ENCODE peak calls at places on chromosomes 4 and X, in seven cellular contexts. U is activated B cell treated with CpG ODN at 0.5 μM for 24 hours, R is RWPE1, F is GM06990, E is psoas muscle, K is brain microvascular endothelial cell, C is nephron progenitor cell. J is an unnamed sample.

GRCh38 chr4:126778348-126778747 is 854.4 kb upstream of the INTU start:
- DNase-seq in U (no peak), R (peak), F (no peak), E (no peak), K (peak), C (no peak), J (no peak)

GRCh38 chrX:136589966-136590365 is 58.0 kb downstream of the VGLL1 start:
- DNase-seq in U (no peak), R (peak), F (no peak), E (no peak), K (no peak), C (no peak), J (no peak)

GRCh38 chr4:18917689-18918088 is 896.1 kb upstream of the LCORL start:
- DNase-seq in U (no peak), R (no peak), F (no peak), E (no peak), K (peak), C (no peak), J (no peak)

GRCh38 chr4:122894802-122895201 is 27.6 kb downstream of the NUDT6 start:
- DNase-seq in U (no peak), R (no peak), F (no peak), E (no peak), K (peak), C (no peak), J (no peak)

GRCh38 chr4:147284218-147284617 is 196.7 kb upstream of the EDNRA start:
- DNase-seq in U (no peak), R (no peak), F (no peak), E (no peak), K (no peak), C (no peak), J (no peak)

GRCh38 chr4:78693777-78694456 is 82.2 kb upstream of the BMP2K start:
- DNase-seq in U (no peak), R (no peak), F (no peak), E (peak), K (no peak), C (no peak), J (no peak)

GRCh38 chrX:80022363-80023031 is 7.9 kb downstream of the TBX22 start:
- DNase-seq in U (no peak), R (no peak), F (no peak), E (no peak), K (no peak), C (peak), J (no peak)

GRCh38 chrX:118975831-118976598 is 1.6 kb downstream of the LONRF3 start:
- DNase-seq in U (peak), R (no peak), F (peak), E (peak), K (no peak), C (peak), J (peak)

GRCh38 chrX:56803849-56804681 is 75.0 kb downstream of the NBDY start:
- DNase-seq in U (no peak), R (no peak), F (no peak), E (peak), K (no peak), C (no peak), J (no peak)

GRCh38 chr4:85703098-85703497 is 228.1 kb downstream of the ARHGAP24 start:
- DNase-seq in U (no peak), R (no peak), F (no peak), E (no peak), K (no peak), C (no peak), J (no peak)

GRCh38 chr4:145283909-145284308 is 103.5 kb upstream of the OTUD4 start:
- DNase-seq in U (no peak), R (no peak), F (no peak), E (no peak), K (no peak), C (no peak), J (no peak)

GRCh38 chrX:96182366-96182765 is 502.3 kb upstream of the DIAPH2 start:
- DNase-seq in U (no peak), R (no peak), F (no peak), E (no peak), K (peak), C (peak), J (peak)
- TF ChIP-seq CTCF in U (no peak), R (no peak), F (peak), E (peak), K (peak), C (peak), J (peak)

DNA sequence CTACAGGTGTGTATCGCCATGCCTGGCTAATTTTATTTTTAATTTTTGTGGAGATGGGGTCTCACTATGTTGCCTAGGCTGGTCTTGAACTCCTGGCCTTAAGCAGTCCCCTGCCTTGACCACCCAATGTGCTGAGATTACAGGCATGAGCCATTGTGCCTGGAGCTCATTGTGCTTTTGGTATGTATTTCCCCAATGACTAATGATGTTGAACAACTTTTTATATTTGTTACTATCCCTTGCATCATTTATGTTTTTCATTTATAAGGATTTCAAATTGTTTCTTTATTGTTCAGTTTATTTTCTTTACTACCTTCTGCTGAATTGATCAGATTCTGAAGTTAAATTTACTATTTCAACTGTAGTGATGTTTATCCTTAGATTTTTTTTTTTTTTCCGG is 199.7 kb downstream of the CEP135 start:
- DNase-seq in U (no peak), R (no peak), F (no peak), E (no peak), K (no peak), C (no peak), J (no peak)
- TF ChIP-seq CTCF in U (no peak), R (no peak), F (no peak), E (no peak), K (no peak), C (no peak), J (no peak)

DNA sequence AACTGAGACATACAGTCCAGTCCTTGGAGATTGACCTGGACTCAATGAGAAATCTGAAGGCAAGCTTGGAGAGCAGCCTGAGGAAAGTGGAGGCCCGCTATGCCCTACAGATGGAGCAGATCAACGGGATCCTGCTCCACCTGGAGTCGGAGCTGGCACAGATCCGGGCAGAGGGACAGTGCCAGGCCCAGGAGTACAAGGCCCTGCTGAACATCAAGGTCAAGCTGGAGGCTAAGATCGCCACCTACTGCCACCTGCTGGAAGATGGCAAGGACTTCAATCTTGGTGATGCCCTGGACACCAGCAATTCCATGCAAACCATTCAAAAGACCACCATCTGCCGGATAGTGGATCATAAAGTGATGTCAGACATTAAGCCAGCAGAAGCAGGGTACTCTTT is 20.4 kb upstream of the FRMPD3 start:
- DNase-seq in U (no peak), R (no peak), F (no peak), E (no peak), K (no peak), C (peak), J (peak)
- TF ChIP-seq CTCF in U (no peak), R (no peak), F (peak), E (no peak), K (peak), C (peak), J (peak)

GRCh38 chr4:184540307-184540706 is 66.0 kb upstream of the IRF2 start:
- DNase-seq in U (no peak), R (no peak), F (no peak), E (no peak), K (no peak), C (no peak), J (no peak)

GRCh38 chr4:184537269-184538022 is 63.1 kb upstream of the IRF2 start:
- DNase-seq in U (peak), R (peak), F (peak), E (peak), K (peak), C (peak), J (peak)

GRCh38 chr4:184536070-184536880 is 61.9 kb upstream of the IRF2 start:
- DNase-seq in U (no peak), R (no peak), F (no peak), E (no peak), K (no peak), C (no peak), J (no peak)

GRCh38 chr4:184536881-184537248 is 62.5 kb upstream of the IRF2 start:
- DNase-seq in U (no peak), R (no peak), F (no peak), E (no peak), K (no peak), C (no peak), J (no peak)

DNA sequence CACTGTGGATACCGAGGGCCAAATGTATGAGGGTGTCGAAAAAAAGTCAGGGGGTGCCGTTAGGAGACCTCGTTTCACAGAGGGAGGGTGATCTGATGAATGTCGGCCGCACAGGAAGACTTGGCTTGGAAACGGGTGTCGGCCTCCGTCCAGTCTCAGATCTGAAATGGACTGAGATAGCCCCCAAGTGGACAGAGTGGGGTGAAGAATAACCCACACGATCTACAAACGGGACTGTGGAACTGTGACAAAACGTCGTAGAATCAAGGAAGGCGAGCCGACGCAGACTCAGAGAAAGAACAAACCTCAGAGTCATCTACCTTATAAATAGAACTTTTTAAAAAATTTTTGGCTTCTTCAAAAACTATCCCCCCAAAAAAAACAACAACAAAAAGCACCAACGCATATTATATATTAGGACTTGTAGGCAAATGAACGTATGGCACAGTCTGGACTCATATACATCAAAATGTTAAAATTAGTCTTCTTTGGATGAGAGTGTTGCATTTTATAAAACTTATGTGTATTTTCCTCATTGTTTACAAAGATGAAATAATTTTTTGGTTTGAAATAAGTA is 63.8 kb upstream of the IRF2 start:
- DNase-seq in U (peak), R (peak), F (no peak), E (peak), K (peak), C (peak), J (peak)
- TF ChIP-seq CTCF in U (no peak), R (peak), F (peak), E (peak), K (peak), C (peak), J (peak)

GRCh38 chrX:45784590-45784989 is 583.9 kb upstream of the DIPK2B start:
- DNase-seq in U (no peak), R (no peak), F (no peak), E (no peak), K (no peak), C (no peak), J (no peak)

GRCh38 chrX:45783002-45783401 is 582.3 kb upstream of the DIPK2B start:
- DNase-seq in U (no peak), R (no peak), F (no peak), E (no peak), K (no peak), C (no peak), J (no peak)

GRCh38 chrX:45778621-45779020 is 577.9 kb upstream of the DIPK2B start:
- DNase-seq in U (no peak), R (no peak), F (no peak), E (no peak), K (no peak), C (no peak), J (no peak)

DNA sequence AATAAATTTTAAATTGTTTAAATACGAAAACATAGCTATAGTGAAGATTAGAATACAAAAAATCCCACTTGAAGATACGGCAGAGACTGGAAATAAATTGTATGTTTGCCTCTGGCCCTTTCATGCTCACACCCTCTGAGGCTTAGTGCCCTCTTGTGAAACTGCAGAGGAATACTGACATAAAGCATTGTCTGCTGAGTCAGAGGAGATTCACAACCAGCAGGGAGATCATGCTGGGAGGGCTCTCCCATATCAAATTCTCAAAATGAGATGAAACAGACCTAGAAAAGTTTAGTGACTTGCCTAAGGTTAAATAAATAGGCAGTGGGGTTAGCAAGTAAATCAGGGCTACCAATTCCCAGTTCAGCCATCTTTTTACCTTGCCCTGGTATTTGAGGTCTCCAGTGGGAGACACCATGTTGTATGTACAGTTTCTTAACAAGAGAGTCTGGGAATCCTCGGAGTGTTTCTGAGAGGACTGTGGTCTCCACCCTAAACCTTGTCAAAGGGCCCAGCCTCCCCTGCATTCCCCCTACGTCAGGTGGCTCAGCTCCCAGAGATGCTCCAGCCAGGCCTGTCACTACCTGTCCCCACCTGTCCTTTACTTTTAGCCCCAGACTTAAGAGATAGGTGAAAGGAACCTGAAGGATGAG is 581.4 kb upstream of the DIPK2B start:
- DNase-seq in U (no peak), R (no peak), F (no peak), E (no peak), K (no peak), C (no peak), J (peak)
- TF ChIP-seq CTCF in U (no peak), R (no peak), F (no peak), E (peak), K (peak), C (no peak), J (no peak)

GRCh38 chrX:9286234-9286633 is 178.6 kb upstream of the TBL1X start:
- DNase-seq in U (no peak), R (no peak), F (no peak), E (no peak), K (no peak), C (no peak), J (no peak)
- TF ChIP-seq CTCF in U (no peak), R (no peak), F (no peak), E (no peak), K (no peak), C (no peak), J (no peak)

GRCh38 chr4:40283413-40283812 is 51.7 kb upstream of the CHRNA9 start:
- DNase-seq in U (no peak), R (no peak), F (no peak), E (no peak), K (no peak), C (no peak), J (no peak)

GRCh38 chr4:40280586-40280985 is 54.5 kb upstream of the CHRNA9 start:
- DNase-seq in U (no peak), R (no peak), F (no peak), E (no peak), K (no peak), C (no peak), J (no peak)

GRCh38 chr4:40281099-40281498 is 54.0 kb upstream of the CHRNA9 start:
- DNase-seq in U (no peak), R (no peak), F (no peak), E (no peak), K (no peak), C (no peak), J (no peak)

GRCh38 chr4:40281913-40282312 is 53.2 kb upstream of the CHRNA9 start:
- DNase-seq in U (no peak), R (no peak), F (no peak), E (no peak), K (no peak), C (no peak), J (no peak)

DNA sequence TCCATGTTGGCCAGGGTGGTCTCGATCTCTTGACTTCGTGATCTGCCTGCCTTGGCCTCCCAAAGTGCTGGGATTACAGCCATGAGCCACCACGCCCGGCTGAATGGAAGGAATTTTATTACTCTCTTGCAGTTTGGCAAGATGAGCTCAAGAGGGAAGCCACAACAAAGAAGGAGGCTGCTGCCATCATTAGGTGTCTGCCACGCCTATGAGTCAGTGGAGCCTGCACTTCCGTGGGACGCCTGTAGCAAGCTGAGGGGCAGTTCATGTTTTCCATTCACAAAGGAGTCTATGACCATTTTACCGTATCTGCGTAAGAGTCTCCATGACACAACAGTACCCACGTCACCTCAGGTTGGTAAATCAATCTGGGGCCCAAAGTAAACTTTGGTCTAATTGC is 51.2 kb upstream of the CHRNA9 start:
- DNase-seq in U (no peak), R (peak), F (no peak), E (no peak), K (no peak), C (no peak), J (no peak)
- TF ChIP-seq CTCF in U (no peak), R (no peak), F (no peak), E (no peak), K (no peak), C (no peak), J (no peak)

J was measured in PC-9.